ENCODE peak calls at places on chromosomes 2 and 18, in six cellular contexts. O is HepG2, F is A549, U is endothelial cell of umbilical vein, C is K562, J is GM12878. G is an unnamed sample.

GRCh38 chr18:50507120-50507590 is 52.7 kb upstream of the MAPK4 start:
- DNase-seq in O (peak), J (no peak), C (peak), U (no peak), F (peak), G (peak)

GRCh38 chr2:232255033-232255432 is 123.5 kb upstream of the ALPP start:
- DNase-seq in F (no peak), U (no peak), J (no peak), C (no peak), O (no peak), G (no peak)

GRCh38 chr2:200779214-200779613 is 32.5 kb upstream of the BZW1 start:
- DNase-seq in J (no peak), O (no peak), U (no peak), F (no peak), C (no peak), G (no peak)

GRCh38 chr2:233807215-233807865 is 29.2 kb downstream of the MROH2A start:
- DNase-seq in O (peak), F (no peak), J (no peak), C (no peak), U (no peak), G (no peak)

GRCh38 chr18:13791181-13791580 is 32.8 kb upstream of the MC5R start:
- DNase-seq in J (no peak), U (no peak), O (no peak), F (no peak), C (no peak), G (peak)

GRCh38 chr2:12804141-12804857 is 87.6 kb downstream of the TRIB2 start:
- DNase-seq in F (no peak), U (no peak), C (no peak), O (no peak), J (no peak), G (no peak)

GRCh38 chr2:207227062-207227748 is 61.5 kb upstream of the KLF7 start:
- DNase-seq in U (no peak), F (no peak), C (no peak), J (no peak), O (no peak), G (no peak)

GRCh38 chr2:182915369-182916326 is 49.2 kb upstream of the FRZB start:
- DNase-seq in J (no peak), O (no peak), F (no peak), C (no peak), U (no peak), G (no peak)

GRCh38 chr2:24863636-24864035 is 56.4 kb downstream of the ADCY3 start:
- DNase-seq in F (no peak), J (no peak), O (no peak), U (no peak), C (no peak), G (no peak)

GRCh38 chr2:223930002-223930976 is 14.8 kb downstream of the WDFY1 start:
- DNase-seq in F (no peak), C (no peak), O (peak), U (no peak), J (no peak), G (no peak)

GRCh38 chr2:5981241-5982055 is 289.3 kb downstream of the SOX11 start:
- DNase-seq in F (no peak), O (no peak), U (no peak), C (no peak), J (no peak), G (no peak)

GRCh38 chr2:60819155-60819862 is 62.1 kb upstream of the REL start:
- DNase-seq in U (no peak), C (no peak), F (no peak), J (no peak), O (no peak), G (no peak)

GRCh38 chr2:135863231-135863630 is 13.0 kb downstream of the MCM6 start:
- DNase-seq in U (no peak), O (no peak), F (no peak), C (no peak), J (no peak), G (no peak)

GRCh38 chr2:78992451-78992806 is 33.1 kb upstream of the REG3G start:
- DNase-seq in U (peak), O (peak), J (no peak), F (peak), C (peak), G (peak)

GRCh38 chr2:75200140-75200985 is 1.0 kb upstream of the TACR1 start:
- DNase-seq in O (no peak), C (no peak), F (peak), U (peak), J (no peak), G (no peak)

GRCh38 chr2:174334278-174334715 is 457 bp upstream of the SP9 start:
- DNase-seq in U (no peak), F (no peak), C (no peak), J (no peak), O (no peak), G (peak)

GRCh38 chr2:21928292-21928691 is 804.5 kb downstream of the TDRD15 start:
- DNase-seq in O (no peak), C (no peak), U (no peak), J (no peak), F (no peak), G (no peak)

GRCh38 chr2:120253021-120253882 is 600 bp downstream of the RALB start:
- DNase-seq in U (peak), O (peak), C (peak), F (peak), J (no peak), G (peak)

GRCh38 chr2:172710584-172711024 is 25.0 kb upstream of the RAPGEF4 start:
- DNase-seq in C (peak), O (peak), J (no peak), F (peak), U (peak), G (peak)

GRCh38 chr2:64914247-64914646 is 75.0 kb upstream of the SLC1A4 start:
- DNase-seq in O (no peak), U (no peak), F (no peak), C (no peak), J (no peak), G (no peak)

GRCh38 chr18:28711096-28711495 is 534.2 kb upstream of the CDH2 start:
- DNase-seq in F (no peak), U (no peak), J (no peak), O (no peak), C (no peak), G (no peak)

GRCh38 chr2:1713839-1714236 is 30.5 kb downstream of the PXDN start:
- DNase-seq in F (no peak), J (no peak), O (no peak), C (no peak), U (no peak), G (no peak)

GRCh38 chr2:101380376-101380775 is 6.9 kb downstream of the CREG2 start:
- DNase-seq in O (no peak), C (no peak), F (no peak), U (peak), J (no peak), G (peak)

GRCh38 chr18:79927597-79928562 is 23.6 kb downstream of the SLC66A2 start:
- DNase-seq in C (no peak), J (no peak), U (no peak), O (no peak), F (no peak), G (no peak)

GRCh38 chr18:37567994-37568359 is 2.4 kb upstream of the CELF4 start:
- DNase-seq in O (no peak), U (no peak), F (no peak), J (no peak), C (no peak), G (no peak)

GRCh38 chr2:167964650-167965404 is 282.6 kb downstream of the STK39 start:
- DNase-seq in U (peak), J (no peak), C (no peak), F (no peak), O (peak), G (no peak)
- TF ChIP-seq MAX in U (no peak), J (no peak), C (no peak), F (no peak), O (no peak), G (no peak)

GRCh38 chr2:8595428-8595805 is 86.4 kb upstream of the ID2 start:
- DNase-seq in F (no peak), U (no peak), J (no peak), O (no peak), C (no peak), G (no peak)

GRCh38 chr2:8593239-8593638 is 88.6 kb upstream of the ID2 start:
- DNase-seq in O (no peak), C (no peak), J (no peak), F (no peak), U (no peak), G (no peak)

GRCh38 chr2:8595821-8596600 is 85.8 kb upstream of the ID2 start:
- DNase-seq in C (no peak), U (no peak), O (no peak), J (no peak), F (no peak), G (no peak)

GRCh38 chr2:8592736-8593135 is 89.1 kb upstream of the ID2 start:
- DNase-seq in J (no peak), C (no peak), O (peak), F (no peak), U (no peak), G (no peak)

GRCh38 chr2:8594731-8595427 is 87.0 kb upstream of the ID2 start:
- DNase-seq in C (no peak), U (no peak), F (no peak), O (no peak), J (no peak), G (no peak)
- TF ChIP-seq MYC in C (no peak), U (no peak), F (no peak), O (no peak), J (no peak), G (no peak)

GRCh38 chr2:157746234-157746950 is 117.7 kb upstream of the ACVR1C start:
- DNase-seq in C (no peak), O (no peak), F (no peak), U (no peak), J (no peak), G (no peak)
- H3K4me3 ChIP-seq in C (no peak), O (no peak), F (no peak), U (no peak), J (no peak), G (no peak)

GRCh38 chr2:197137234-197137633 is 173.3 kb downstream of the ANKRD44 start:
- DNase-seq in O (no peak), F (no peak), C (no peak), U (peak), J (no peak), G (no peak)
- TF ChIP-seq MAX in O (no peak), F (no peak), C (no peak), U (no peak), J (no peak), G (no peak)

DNA sequence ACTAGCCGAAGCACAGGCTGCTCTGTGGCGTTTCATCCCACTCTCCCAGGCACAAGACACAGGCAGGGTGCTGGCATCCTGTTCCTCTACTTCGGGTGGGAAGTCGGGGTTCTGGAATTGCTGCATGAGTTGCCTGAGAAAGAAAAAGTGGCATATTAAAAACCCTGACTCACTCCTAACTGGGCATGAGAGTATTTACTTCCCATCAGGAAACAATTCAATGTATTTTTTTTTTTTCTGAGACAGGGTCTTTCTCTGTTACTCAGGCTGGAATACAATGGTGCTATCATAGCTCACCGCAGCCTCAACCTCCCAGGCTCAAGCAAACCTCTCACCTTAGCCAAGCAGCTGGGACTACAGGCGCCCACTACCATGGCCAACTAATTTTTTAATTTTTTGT is 7.4 kb downstream of the ODC1 start:
- DNase-seq in J (no peak), U (peak), F (no peak), C (no peak), O (no peak), G (no peak)
- TF ChIP-seq MYC in J (no peak), U (no peak), F (no peak), C (no peak), O (no peak), G (no peak)

GRCh38 chr18:11502368-11502767 is 107.0 kb upstream of the SLC35G4 start:
- DNase-seq in J (no peak), C (no peak), O (peak), F (no peak), U (no peak), G (no peak)

GRCh38 chr18:11497585-11497984 is 111.8 kb upstream of the SLC35G4 start:
- DNase-seq in J (no peak), C (no peak), O (peak), U (no peak), F (no peak), G (peak)

GRCh38 chr18:11501352-11501751 is 108.0 kb upstream of the SLC35G4 start:
- DNase-seq in C (no peak), O (peak), U (no peak), F (no peak), J (no peak), G (no peak)

GRCh38 chr18:11498821-11499220 is 110.6 kb upstream of the SLC35G4 start:
- DNase-seq in C (no peak), F (no peak), U (no peak), J (no peak), O (no peak), G (no peak)

GRCh38 chr18:11500153-11501122 is 109.0 kb upstream of the SLC35G4 start:
- DNase-seq in C (no peak), O (peak), U (peak), F (peak), J (peak), G (peak)
- H3K4me3 ChIP-seq in C (no peak), O (no peak), U (no peak), F (no peak), J (no peak), G (no peak)

GRCh38 chr2:238101891-238102841 is 2.0 kb downstream of the ESPNL start:
- DNase-seq in J (no peak), F (no peak), O (no peak), C (no peak), U (no peak), G (no peak)

GRCh38 chr2:238103465-238104070 is 3.4 kb downstream of the ESPNL start:
- DNase-seq in O (no peak), C (no peak), J (no peak), U (no peak), F (no peak), G (no peak)

GRCh38 chr2:238100821-238101771 is 956 bp downstream of the ESPNL start:
- DNase-seq in J (no peak), O (no peak), U (no peak), C (no peak), F (no peak), G (no peak)

GRCh38 chr2:238104071-238104511 is 4.0 kb downstream of the ESPNL start:
- DNase-seq in J (no peak), C (no peak), U (no peak), F (no peak), O (no peak), G (no peak)

GRCh38 chr2:238102865-238103264 is 2.7 kb downstream of the ESPNL start:
- DNase-seq in U (no peak), F (no peak), J (no peak), O (no peak), C (no peak), G (no peak)
- TF ChIP-seq MAX in U (no peak), F (no peak), J (no peak), O (no peak), C (no peak), G (no peak)

G was measured in NB4.